ENCODE peak calls at places on chromosomes 16 and 17, in nine cellular contexts. E is psoas muscle; W is upper lobe of right lung; Z is left cardiac atrium; F is left ventricle myocardium inferior; R is ovary; X is Ammon's horn; B is KBM-7; G is activated CD4-positive, alpha-beta T cell treated with anti-CD3 and anti-CD28 coated beads, Interleukin-2, amount 10 ng/mL, durations not matched to agents 7 days and 5 days. V is an unnamed sample.
A peak's percentile ranks its signal among the peaks of the same experiment; 100 is the strongest.

GRCh38 chr16:4347765-4348509 is 3.2 kb downstream of the PAM16 start:
- DNase-seq in Z (no peak), W (peak; percentile 79), R (peak; percentile 62), B (no peak), G (no peak), F (no peak), E (no peak), X (no peak), V (no peak)

GRCh38 chr16:67542464-67542863 is 13.8 kb downstream of the RIPOR1 start:
- DNase-seq in X (no peak), E (peak; percentile 64), W (peak; percentile 62), F (no peak), G (peak; percentile 89), R (no peak), B (peak; percentile 91), Z (peak; percentile 75), V (no peak)

GRCh38 chr17:41784207-41784744 is 2.2 kb downstream of the JUP start:
- DNase-seq in R (no peak), Z (peak; percentile 60), W (no peak), X (no peak), E (peak; percentile 73), B (peak; percentile 93), F (peak; percentile 67), G (no peak), V (peak; percentile 65)

GRCh38 chr17:59668816-59669215 is 38.4 kb downstream of the PTRH2 start:
- DNase-seq in F (no peak), G (no peak), W (no peak), R (no peak), X (no peak), B (peak; percentile 67), E (no peak), Z (no peak), V (no peak)

GRCh38 chr16:20898938-20899502 is 1.1 kb downstream of the DCUN1D3 start:
- DNase-seq in W (no peak), G (no peak), F (no peak), B (no peak), E (no peak), R (no peak), Z (no peak), X (no peak), V (no peak)

GRCh38 chr17:32882734-32883133 is 5.8 kb upstream of the MYO1D start:
- DNase-seq in Z (no peak), R (no peak), G (no peak), W (no peak), X (no peak), B (no peak), F (no peak), E (no peak), V (no peak)

GRCh38 chr16:52873997-52874500 is 178.6 kb downstream of the CHD9NB start:
- DNase-seq in Z (no peak), W (no peak), B (no peak), E (no peak), G (no peak), R (no peak), F (no peak), X (no peak), V (no peak)

GRCh38 chr17:11097121-11097520 is 143.9 kb upstream of the SHISA6 start:
- DNase-seq in W (no peak), Z (no peak), E (no peak), X (no peak), G (no peak), R (no peak), B (no peak), F (no peak), V (no peak)

GRCh38 chr17:81517339-81518112 is 4.9 kb upstream of the ACTG1 start:
- DNase-seq in F (no peak), X (no peak), R (peak; percentile 45), Z (peak; percentile 34), E (peak; percentile 56), W (peak; percentile 62), B (peak; percentile 83), G (no peak), V (peak; percentile 49)

GRCh38 chr17:36459045-36459444 is 27.4 kb upstream of the ZNHIT3 start:
- DNase-seq in G (no peak), W (no peak), R (no peak), X (no peak), Z (no peak), F (no peak), E (no peak), B (no peak), V (no peak)

GRCh38 chr17:61794792-61795191 is 68.5 kb downstream of the BRIP1 start:
- DNase-seq in B (no peak), E (no peak), Z (no peak), R (no peak), W (no peak), G (no peak), F (no peak), X (no peak), V (no peak)

GRCh38 chr17:22145605-22146178 is 453.4 kb downstream of the KCNJ18 start:
- DNase-seq in R (no peak), Z (no peak), F (no peak), X (no peak), B (no peak), E (peak; percentile 23), G (no peak), W (no peak), V (peak; percentile 68)

V was measured in Right ventricle myocardium inferior.